ENCODE peak calls at places on chromosome 2, in four cellular contexts. R is HS-5, S is iris pigment epithelial cell, Z is stomach. X is an unnamed sample.

GRCh38 chr2:187877391-187877790 is 323.2 kb upstream of the TFPI start:
- DNase-seq in R (no peak), Z (no peak), S (no peak), X (no peak)

GRCh38 chr2:204261776-204262175 is 283.5 kb upstream of the PARD3B start:
- DNase-seq in R (no peak), Z (no peak), S (no peak), X (no peak)

GRCh38 chr2:201907128-201907886 is 101.0 kb downstream of the CDK15 start:
- DNase-seq in Z (no peak), S (no peak), R (no peak), X (peak)

GRCh38 chr2:226207671-226208070 is 591.9 kb downstream of the IRS1 start:
- DNase-seq in Z (no peak), S (no peak), R (no peak), X (no peak)

GRCh38 chr2:71606244-71606643 is 152.9 kb downstream of the DYSF start:
- DNase-seq in S (no peak), R (no peak), Z (peak), X (no peak)

GRCh38 chr2:120421830-120422175 is 75.9 kb downstream of the INHBB start:
- DNase-seq in R (no peak), S (no peak), Z (peak), X (no peak)

GRCh38 chr2:179521944-179522343 is 257.3 kb upstream of the SESTD1 start:
- DNase-seq in R (no peak), Z (no peak), S (no peak), X (peak)

GRCh38 chr2:175676813-175677212 is 325.3 kb downstream of the LNPK start:
- DNase-seq in S (no peak), Z (no peak), R (no peak), X (no peak)

GRCh38 chr2:10654069-10654468 is 35.7 kb downstream of the NOL10 start:
- DNase-seq in Z (no peak), R (no peak), S (peak), X (peak)

GRCh38 chr2:218607436-218608115 is at the start of gene PLCD4:
- DNase-seq in R (no peak), S (peak), Z (no peak), X (peak)

GRCh38 chr2:43074052-43074451 is 152.4 kb downstream of the ZFP36L2 start:
- DNase-seq in Z (no peak), R (no peak), S (no peak), X (no peak)

GRCh38 chr2:16408331-16409005 is 257.2 kb downstream of the CYRIA start:
- DNase-seq in S (no peak), R (no peak), Z (no peak), X (no peak)

GRCh38 chr2:167579826-167580225 is 667.6 kb downstream of the STK39 start:
- DNase-seq in S (peak), Z (no peak), R (no peak), X (no peak)

GRCh38 chr2:151841025-151841424 is 12.8 kb upstream of the ARL5A start:
- DNase-seq in Z (no peak), S (no peak), R (no peak), X (no peak)

GRCh38 chr2:147844691-147845607 is at the start of gene ACVR2A:
- DNase-seq in Z (peak), S (peak), R (peak), X (peak)

GRCh38 chr2:71385008-71385407 is 53.4 kb downstream of the ZNF638 start:
- DNase-seq in R (peak), S (peak), Z (no peak), X (peak)

GRCh38 chr2:55111570-55112228 is 61.4 kb upstream of the RTN4 start:
- DNase-seq in R (peak), S (peak), Z (peak), X (peak)

X was measured in EH.